ENCODE peak calls at places on chromosomes 12 and 14, in five cellular contexts. J, A, M, R and X are unnamed samples.

GRCh38 chr12:1099158-1099557 is 108.1 kb downstream of the ERC1 start:
- DNase-seq in J (no peak), A (no peak), M (no peak), R (no peak), X (peak; percentile 53)

GRCh38 chr12:39144613-39145061 is 239.2 kb upstream of the CPNE8 start:
- DNase-seq in J (no peak), A (no peak), M (no peak), R (no peak), X (no peak)

GRCh38 chr12:99232324-99232723 is 415.2 kb upstream of the GARIN6 start:
- DNase-seq in J (no peak), A (no peak), M (no peak), R (no peak), X (no peak)

GRCh38 chr14:99621948-99622347 is 17.9 kb upstream of the CCDC85C start:
- DNase-seq in J (no peak), A (no peak), M (no peak), R (no peak), X (no peak)

GRCh38 chr14:55125403-55125802 is 3.6 kb upstream of the LGALS3 start:
- DNase-seq in J (no peak), A (no peak), M (no peak), R (no peak), X (no peak)

GRCh38 chr12:76238688-76239087 is 109.5 kb downstream of the BBS10 start:
- DNase-seq in J (no peak), A (no peak), M (no peak), R (no peak), X (no peak)

GRCh38 chr14:31205681-31206535 is 1.7 kb downstream of the HECTD1 start:
- DNase-seq in J (peak; percentile 99), A (peak; percentile 17), M (no peak), R (no peak), X (no peak)

GRCh38 chr12:126369487-126370463 is 1304.5 kb downstream of the AACS start:
- DNase-seq in J (no peak), A (no peak), M (no peak), R (no peak), X (no peak)

GRCh38 chr12:133130808-133131128 is 341 bp downstream of the ZNF10 start:
- DNase-seq in J (no peak), A (no peak), M (no peak), R (no peak), X (no peak)

GRCh38 chr14:91369628-91370445 is 47.8 kb downstream of the CCDC88C start:
- DNase-seq in J (peak; percentile 59), A (no peak), M (no peak), R (no peak), X (no peak)

GRCh38 chr14:57769863-57770523 is 95.9 kb downstream of the SLC35F4 start:
- DNase-seq in J (no peak), A (no peak), M (no peak), R (no peak), X (no peak)

GRCh38 chr12:120229583-120230325 is 28.8 kb upstream of the RPLP0 start:
- DNase-seq in J (no peak), A (no peak), M (no peak), R (no peak), X (no peak)

GRCh38 chr12:12899530-12900380 is 8.4 kb downstream of the GPRC5A start:
- DNase-seq in J (no peak), A (no peak), M (no peak), R (no peak), X (no peak)

GRCh38 chr12:122232691-122233090 is 6.8 kb upstream of the DIABLO start:
- DNase-seq in J (no peak), A (no peak), M (no peak), R (no peak), X (no peak)
- TF ChIP-seq SUZ12 in J (no peak), A (no peak), M (no peak), R (no peak), X (no peak)

DNA sequence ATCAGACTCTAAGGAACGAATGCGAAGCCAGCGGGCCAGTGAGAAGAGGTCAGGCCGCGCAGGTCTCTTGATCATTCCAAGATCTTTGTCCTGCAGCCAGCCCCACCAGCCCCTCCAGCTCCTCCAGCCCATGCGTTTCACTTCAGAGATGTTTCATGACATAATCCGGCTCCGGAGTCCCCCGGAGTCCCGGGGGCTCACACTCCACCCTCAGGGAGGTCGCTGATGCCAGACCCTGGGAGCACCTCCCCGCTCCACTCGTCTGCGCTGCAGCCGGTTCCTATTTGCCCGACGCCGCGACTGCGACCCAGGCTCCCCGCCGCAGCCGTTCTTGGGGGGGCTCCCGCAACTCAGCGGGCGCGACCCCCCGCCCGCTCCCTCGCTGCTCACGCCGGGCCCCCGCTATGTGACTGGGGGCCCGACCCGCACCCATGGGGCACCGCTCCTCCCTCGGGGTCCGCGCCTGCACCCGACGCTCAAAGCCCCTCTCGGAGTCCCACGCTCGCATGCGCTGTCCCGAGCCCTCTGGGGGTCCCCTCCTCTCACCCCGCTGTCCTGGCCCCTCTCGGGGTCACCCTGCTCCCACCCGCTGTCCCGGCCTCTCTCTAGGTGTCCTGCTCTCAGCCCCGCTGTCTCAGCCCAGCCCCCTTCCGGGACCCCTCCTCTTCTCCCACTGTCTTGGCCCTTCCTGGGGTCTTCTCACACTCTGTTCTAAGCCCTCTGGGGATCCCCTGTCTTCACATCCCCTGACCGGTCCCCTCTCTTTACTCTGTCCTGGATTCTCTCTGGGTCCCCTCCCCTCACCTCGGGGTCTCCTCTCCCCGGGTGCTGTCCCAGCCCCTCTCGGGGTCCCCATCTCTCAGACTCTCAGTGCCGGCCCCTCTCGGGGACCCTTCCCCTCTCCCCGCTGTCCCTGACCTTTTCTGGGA is 1.1 kb downstream of the TAOK3 start:
- DNase-seq in J (no peak), A (peak; percentile 11), M (no peak), R (no peak), X (no peak)
- TF ChIP-seq SUZ12 in J (no peak), A (no peak), M (peak; percentile 94), R (peak; percentile 58), X (no peak)

GRCh38 chr12:115657081-115658013 is 620.1 kb downstream of the MED13L start:
- DNase-seq in J (no peak), A (no peak), M (no peak), R (no peak), X (no peak)

GRCh38 chr12:115661103-115661502 is 616.4 kb downstream of the MED13L start:
- DNase-seq in J (no peak), A (no peak), M (no peak), R (no peak), X (no peak)

GRCh38 chr12:115660211-115660805 is 617.2 kb downstream of the MED13L start:
- DNase-seq in J (no peak), A (no peak), M (no peak), R (no peak), X (no peak)

DNA sequence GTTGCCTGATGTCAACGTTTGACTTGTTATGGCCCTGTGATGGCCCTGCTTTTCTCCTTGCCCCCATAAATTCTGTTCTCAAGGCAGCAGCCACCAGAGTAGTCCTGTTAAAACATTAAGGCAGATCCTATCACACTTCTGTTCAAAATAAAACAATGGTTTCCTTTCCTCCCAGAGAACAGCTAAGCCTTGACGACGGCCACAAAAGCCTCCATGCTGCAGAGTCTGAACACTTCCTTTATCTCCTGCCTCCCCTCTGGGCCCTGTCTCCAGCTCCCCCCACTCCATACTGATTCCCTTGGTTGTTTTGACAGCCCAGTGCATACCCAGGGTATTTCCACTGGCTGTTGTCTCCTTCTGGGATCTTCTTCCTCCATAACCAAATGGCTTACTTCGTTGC is 618.1 kb downstream of the MED13L start:
- DNase-seq in J (no peak), A (no peak), M (no peak), R (no peak), X (no peak)
- TF ChIP-seq SUZ12 in J (no peak), A (no peak), M (no peak), R (no peak), X (no peak)

DNA sequence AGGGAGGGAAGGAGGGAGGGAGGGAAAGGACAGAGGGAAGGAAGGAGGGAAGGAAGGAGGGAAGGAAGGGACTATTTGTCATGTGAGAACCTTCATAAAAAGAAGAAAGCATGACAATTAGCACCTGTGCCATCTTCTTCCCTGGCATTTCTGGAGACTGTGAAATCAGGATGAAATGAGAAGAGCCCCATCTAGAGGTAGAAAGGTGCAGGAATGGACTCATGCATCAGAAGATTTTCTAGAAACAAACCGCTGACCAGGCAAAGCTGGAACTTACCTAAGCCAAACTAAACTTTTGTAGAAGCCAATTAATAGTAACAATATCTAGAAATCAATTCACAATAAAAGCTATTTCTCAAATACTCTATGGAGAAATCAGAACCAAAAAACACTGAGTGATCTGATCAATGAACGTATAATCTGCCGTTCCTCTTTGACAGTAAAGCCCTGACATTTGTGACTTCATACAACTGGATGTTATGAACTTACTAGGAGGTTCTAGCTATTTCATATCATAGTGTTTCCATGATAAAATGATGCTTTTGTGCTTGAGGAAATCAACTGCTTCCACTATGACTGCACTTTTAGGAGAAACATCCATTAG is 24.4 kb upstream of the CRACR2A start:
- DNase-seq in J (peak; percentile 30), A (peak; percentile 38), M (peak; percentile 72), R (no peak), X (no peak)
- TF ChIP-seq SUZ12 in J (no peak), A (no peak), M (no peak), R (no peak), X (no peak)